ENCODE peak calls at places on chromosomes 3 and 15, in ten cellular contexts. H is effector memory CD8-positive, alpha-beta T cell; G is left colon; K is pancreas; J is naive thymus-derived CD8-positive, alpha-beta T cell; T is stimulated activated naive B cell treated with anti-CD40 and anti-IgM and Interleukin-4, amounts not matched to agents 10 μg/mL and 1 μg/mL and 100 μg/mL, for 72 hours; I is RWPE2; V is activated naive CD4-positive, alpha-beta T cell treated with anti-CD3 and anti-CD28 coated beads, Interleukin-2, amount 50 U/mL, for 72 hours; S is stimulated activated naive CD8-positive, alpha-beta T cell treated with anti-CD3 and anti-CD28 coated beads, Interleukin-15, Interleukin-2, amounts not matched to agents 100 U/mL and 50 U/mL, for 24 hours; C is CD4-positive, CD25-positive, alpha-beta regulatory T cell. R is an unnamed sample.

GRCh38 chr3:87260270-87260669 is 16.1 kb downstream of the POU1F1 start:
- ATAC-seq in H (peak; percentile 62), G (no peak), K (peak; percentile 78), J (peak; percentile 44), T (peak; percentile 27), I (peak; percentile 35), V (peak; percentile 34), S (no peak), C (peak; percentile 52), R (no peak)

GRCh38 chr15:52496776-52497470 is 31.8 kb downstream of the MYO5A start:
- ATAC-seq in H (peak; percentile 21), G (no peak), K (no peak), J (no peak), T (peak; percentile 59), I (peak; percentile 72), V (peak; percentile 100), S (peak; percentile 98), C (peak; percentile 45), R (peak; percentile 99)

GRCh38 chr3:181327349-181327748 is 337.8 kb upstream of the DNAJC19 start:
- ATAC-seq in H (no peak), G (no peak), K (no peak), J (no peak), T (no peak), I (no peak), V (no peak), S (no peak), C (no peak), R (no peak)

GRCh38 chr15:92164327-92165000 is 229.2 kb upstream of the ST8SIA2 start:
- ATAC-seq in H (no peak), G (peak; percentile 68), K (peak; percentile 89), J (no peak), T (no peak), I (no peak), V (no peak), S (no peak), C (no peak), R (no peak)

GRCh38 chr15:72184165-72184811 is 13.3 kb downstream of the GRAMD2A start:
- ATAC-seq in H (no peak), G (peak; percentile 93), K (peak; percentile 86), J (no peak), T (no peak), I (peak; percentile 77), V (peak; percentile 20), S (peak; percentile 14), C (no peak), R (peak; percentile 79)

GRCh38 chr15:38670142-38671002 is 105.8 kb upstream of the RASGRP1 start:
- ATAC-seq in H (peak; percentile 74), G (peak; percentile 15), K (no peak), J (peak; percentile 75), T (peak; percentile 68), I (no peak), V (peak; percentile 53), S (peak; percentile 70), C (peak; percentile 78), R (peak; percentile 37)

GRCh38 chr3:120203016-120203415 is 82.0 kb downstream of the GPR156 start:
- ATAC-seq in H (no peak), G (peak; percentile 56), K (peak; percentile 68), J (no peak), T (no peak), I (peak; percentile 71), V (no peak), S (no peak), C (no peak), R (peak; percentile 28)

GRCh38 chr3:32340639-32341365 is 50.9 kb upstream of the CMTM7 start:
- ATAC-seq in H (no peak), G (peak; percentile 83), K (peak; percentile 49), J (no peak), T (no peak), I (peak; percentile 31), V (no peak), S (no peak), C (no peak), R (no peak)

GRCh38 chr3:187281191-187281714 is 10.3 kb downstream of the MASP1 start:
- ATAC-seq in H (no peak), G (no peak), K (no peak), J (no peak), T (no peak), I (no peak), V (no peak), S (no peak), C (no peak), R (no peak)